ENCODE peak calls at places on chromosome 6, in ten cellular contexts. B, J, W, L, I, T, S, E, M and Q are unnamed samples.

GRCh38 chr6:38708483-38708882 is 5.5 kb upstream of the GLO1 start:
- DNase-seq in B (no peak), J (no peak), W (no peak), L (no peak), I (no peak), T (no peak), S (no peak), E (no peak), M (no peak), Q (no peak)

GRCh38 chr6:25084508-25084833 is 148.7 kb upstream of the RIPOR2 start:
- DNase-seq in B (no peak), J (no peak), W (no peak), L (no peak), I (no peak), T (no peak), S (no peak), E (no peak), M (no peak), Q (no peak)

GRCh38 chr6:129936329-129937165 is 75.4 kb upstream of the TMEM244 start:
- DNase-seq in B (peak), J (no peak), W (no peak), L (peak), I (no peak), T (no peak), S (no peak), E (no peak), M (no peak), Q (peak)

GRCh38 chr6:40166963-40167362 is 232.7 kb upstream of the MOCS1 start:
- DNase-seq in B (no peak), J (no peak), W (no peak), L (no peak), I (no peak), T (no peak), S (no peak), E (no peak), M (no peak), Q (no peak)

GRCh38 chr6:111712398-111712797 is 106.7 kb upstream of the TRAF3IP2 start:
- DNase-seq in B (no peak), J (no peak), W (peak), L (peak), I (peak), T (no peak), S (no peak), E (no peak), M (no peak), Q (no peak)

GRCh38 chr6:68778356-68779020 is 143.4 kb downstream of the ADGRB3 start:
- DNase-seq in B (no peak), J (no peak), W (no peak), L (peak), I (no peak), T (no peak), S (no peak), E (no peak), M (peak), Q (peak)

GRCh38 chr6:9140861-9141534 is 705.7 kb upstream of the SLC35B3 start:
- DNase-seq in B (peak), J (no peak), W (no peak), L (peak), I (no peak), T (no peak), S (no peak), E (no peak), M (no peak), Q (no peak)

GRCh38 chr6:142013286-142013685 is 119.4 kb upstream of the GJE1 start:
- DNase-seq in B (no peak), J (no peak), W (no peak), L (peak), I (no peak), T (no peak), S (no peak), E (no peak), M (no peak), Q (no peak)

GRCh38 chr6:34189806-34190503 is 44.1 kb upstream of the GRM4 start:
- DNase-seq in B (no peak), J (no peak), W (no peak), L (no peak), I (no peak), T (peak), S (no peak), E (no peak), M (no peak), Q (peak)

GRCh38 chr6:75089921-75090320 is 115.9 kb downstream of the COL12A1 start:
- DNase-seq in B (no peak), J (no peak), W (peak), L (no peak), I (no peak), T (no peak), S (no peak), E (no peak), M (no peak), Q (no peak)

GRCh38 chr6:141041596-141042087 is 1091.1 kb upstream of the GJE1 start:
- DNase-seq in B (no peak), J (no peak), W (peak), L (no peak), I (no peak), T (no peak), S (no peak), E (no peak), M (no peak), Q (no peak)

GRCh38 chr6:91449539-91449938 is 862.7 kb upstream of the MAP3K7 start:
- DNase-seq in B (no peak), J (no peak), W (no peak), L (peak), I (no peak), T (no peak), S (no peak), E (no peak), M (no peak), Q (no peak)

GRCh38 chr6:46648869-46649488 is 3.6 kb downstream of the CYP39A1 start:
- DNase-seq in B (no peak), J (no peak), W (no peak), L (no peak), I (no peak), T (no peak), S (no peak), E (no peak), M (no peak), Q (no peak)

GRCh38 chr6:47437592-47437991 is 40.0 kb upstream of the CD2AP start:
- DNase-seq in B (no peak), J (no peak), W (no peak), L (no peak), I (no peak), T (no peak), S (no peak), E (no peak), M (no peak), Q (no peak)

GRCh38 chr6:4395386-4395785 is 260.0 kb upstream of the ECI2 start:
- DNase-seq in B (no peak), J (no peak), W (no peak), L (no peak), I (no peak), T (no peak), S (no peak), E (no peak), M (no peak), Q (no peak)
- TF ChIP-seq POLR2A in B (no peak), J (no peak), W (no peak), L (no peak), I (no peak), T (no peak), S (no peak), E (no peak), M (no peak), Q (no peak)

GRCh38 chr6:131552572-131552971 is 20.5 kb upstream of the ARG1 start:
- DNase-seq in B (no peak), J (no peak), W (no peak), L (no peak), I (no peak), T (no peak), S (no peak), E (no peak), M (no peak), Q (no peak)

GRCh38 chr6:131545317-131545716 is 27.7 kb upstream of the ARG1 start:
- DNase-seq in B (no peak), J (no peak), W (no peak), L (no peak), I (no peak), T (no peak), S (no peak), E (no peak), M (no peak), Q (no peak)

GRCh38 chr6:131547524-131547923 is 25.5 kb upstream of the ARG1 start:
- DNase-seq in B (no peak), J (no peak), W (no peak), L (no peak), I (no peak), T (no peak), S (no peak), E (no peak), M (no peak), Q (no peak)

GRCh38 chr6:131548441-131548840 is 24.6 kb upstream of the ARG1 start:
- DNase-seq in B (no peak), J (no peak), W (no peak), L (no peak), I (no peak), T (no peak), S (no peak), E (no peak), M (no peak), Q (no peak)
- TF ChIP-seq POLR2A in B (no peak), J (no peak), W (no peak), L (no peak), I (no peak), T (no peak), S (no peak), E (no peak), M (no peak), Q (no peak)

DNA sequence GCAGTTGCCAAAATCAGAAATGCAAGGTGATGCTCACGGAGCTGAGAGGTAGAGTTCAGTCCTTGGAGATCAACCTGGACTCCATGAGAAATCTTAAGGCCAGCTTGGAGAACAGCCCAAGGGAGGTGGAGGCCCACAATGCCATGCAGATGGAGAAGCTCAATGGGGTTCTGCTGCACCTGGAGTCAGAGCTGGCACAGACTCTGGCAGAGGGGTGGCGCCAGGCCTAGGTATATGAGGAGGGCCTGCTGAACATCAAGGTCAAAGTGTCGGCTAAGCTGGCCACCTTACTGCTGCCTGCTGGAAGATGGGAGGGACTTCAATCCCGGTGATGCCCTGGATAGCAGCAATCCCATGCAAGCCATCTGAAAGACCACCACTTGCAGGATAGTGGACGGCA is 23.9 kb upstream of the FUT9 start:
- DNase-seq in B (no peak), J (no peak), W (no peak), L (no peak), I (no peak), T (peak), S (no peak), E (no peak), M (no peak), Q (no peak)
- TF ChIP-seq POLR2A in B (no peak), J (no peak), W (no peak), L (no peak), I (no peak), T (no peak), S (no peak), E (no peak), M (no peak), Q (no peak)

DNA sequence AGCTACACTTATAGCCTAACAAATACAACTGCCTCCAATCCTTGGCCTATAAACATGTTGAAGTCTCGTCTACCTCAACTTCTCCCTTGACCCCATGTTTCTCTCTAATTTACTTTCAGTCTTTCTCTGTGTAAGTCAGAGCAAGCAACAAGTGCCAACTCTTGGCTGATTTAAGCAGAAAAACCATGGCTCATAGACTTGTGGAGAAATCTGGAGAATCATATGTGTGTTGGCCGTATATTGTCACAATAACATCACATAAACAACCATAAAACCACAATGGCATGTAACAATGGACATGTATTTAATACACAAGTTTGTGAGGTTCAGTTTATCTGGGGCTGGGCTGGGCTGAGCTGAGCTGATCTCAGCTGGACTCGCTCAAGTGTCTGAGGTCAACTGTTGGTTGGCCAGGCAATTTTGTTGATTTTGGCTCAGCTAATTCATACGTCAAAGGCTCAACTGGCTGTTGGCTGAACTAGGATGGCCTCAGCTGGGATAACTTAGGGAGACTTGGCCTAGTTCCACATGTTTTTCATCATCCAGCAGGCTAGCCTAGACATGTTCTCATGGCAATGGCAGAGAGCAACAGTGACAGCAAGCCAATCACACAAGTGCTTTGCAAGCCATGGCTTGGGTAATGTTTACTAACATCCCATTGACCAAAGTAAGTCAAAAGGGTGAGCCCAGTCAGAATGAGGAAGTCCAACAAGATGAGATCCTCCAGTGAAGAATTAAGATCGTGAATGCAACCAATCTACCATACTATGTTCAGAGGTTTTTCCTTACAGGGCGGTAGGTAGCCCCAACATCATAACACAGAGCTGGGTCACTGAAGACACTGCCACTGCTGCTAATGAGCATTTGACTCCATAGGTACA is 12.9 kb upstream of the TBC1D22B start:
- DNase-seq in B (peak), J (peak), W (peak), L (peak), I (no peak), T (no peak), S (no peak), E (peak), M (peak), Q (no peak)
- TF ChIP-seq POLR2A in B (peak), J (no peak), W (no peak), L (peak), I (no peak), T (no peak), S (no peak), E (no peak), M (peak), Q (no peak)

GRCh38 chr6:44223471-44224153 is at the start of gene SLC29A1:
- DNase-seq in B (peak), J (peak), W (peak), L (peak), I (no peak), T (peak), S (peak), E (peak), M (peak), Q (peak)
- TF ChIP-seq POLR2A in B (peak), J (peak), W (peak), L (no peak), I (no peak), T (no peak), S (no peak), E (peak), M (peak), Q (peak)

DNA sequence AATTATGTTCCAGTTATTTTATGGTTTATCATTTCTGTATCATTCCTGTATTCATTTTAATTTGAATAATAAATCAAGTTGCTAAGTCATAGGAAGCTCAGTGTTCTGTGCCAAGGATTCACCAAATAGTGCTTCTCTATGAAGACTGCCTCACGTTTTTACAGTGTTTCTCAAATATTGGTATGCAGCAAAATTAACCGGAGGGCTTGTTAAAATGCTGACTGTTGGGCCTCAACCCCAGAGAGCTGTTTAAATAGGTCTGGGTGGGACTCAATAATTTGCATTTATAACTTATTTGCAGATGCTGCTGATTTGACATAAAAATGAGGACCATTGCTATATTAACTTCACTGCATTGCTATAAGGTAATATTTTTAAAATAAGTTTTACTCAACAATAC is 166.7 kb downstream of the TINAG start:
- DNase-seq in B (no peak), J (no peak), W (no peak), L (no peak), I (no peak), T (no peak), S (no peak), E (no peak), M (no peak), Q (no peak)
- TF ChIP-seq POLR2A in B (no peak), J (no peak), W (no peak), L (no peak), I (no peak), T (no peak), S (no peak), E (no peak), M (no peak), Q (no peak)

GRCh38 chr6:107941199-107941598 is 16.8 kb downstream of the SEC63 start:
- DNase-seq in B (no peak), J (no peak), W (no peak), L (no peak), I (no peak), T (no peak), S (no peak), E (no peak), M (no peak), Q (no peak)
- TF ChIP-seq POLR2A in B (no peak), J (no peak), W (no peak), L (no peak), I (no peak), T (no peak), S (no peak), E (no peak), M (no peak), Q (no peak)

GRCh38 chr6:79233611-79234149 is 802 bp downstream of the HMGN3 start:
- DNase-seq in B (peak), J (peak), W (peak), L (peak), I (no peak), T (peak), S (peak), E (peak), M (peak), Q (peak)
- TF ChIP-seq POLR2A in B (peak), J (no peak), W (peak), L (peak), I (no peak), T (no peak), S (peak), E (peak), M (peak), Q (peak)